ENCODE peak calls at places on chromosomes 3 and 15, in five cellular contexts. Y, H, O, W and K are unnamed samples.

GRCh38 chr3:106826861-106827311 is 550.4 kb upstream of the CCDC54 start:
- DNase-seq in Y (peak; percentile 61), H (peak; percentile 78), O (no peak), W (no peak), K (no peak)

GRCh38 chr3:13069495-13069894 is 3.7 kb downstream of the IQSEC1 start:
- DNase-seq in Y (no peak), H (no peak), O (no peak), W (no peak), K (peak; percentile 75)

GRCh38 chr3:131315162-131315561 is 66.4 kb upstream of the NUDT16 start:
- DNase-seq in Y (no peak), H (no peak), O (no peak), W (no peak), K (no peak)

GRCh38 chr3:177824190-177824786 is 627.0 kb upstream of the TBL1XR1 start:
- DNase-seq in Y (peak; percentile 74), H (peak; percentile 85), O (peak; percentile 77), W (no peak), K (no peak)

GRCh38 chr3:184788751-184789150 is 23.2 kb upstream of the VPS8 start:
- DNase-seq in Y (peak; percentile 64), H (peak; percentile 42), O (peak; percentile 10), W (no peak), K (no peak)

GRCh38 chr3:142027713-142028112 is 121.6 kb downstream of the TFDP2 start:
- DNase-seq in Y (peak; percentile 58), H (peak; percentile 58), O (no peak), W (no peak), K (no peak)

GRCh38 chr3:62592408-62592807 is 219.1 kb upstream of the FEZF2 start:
- DNase-seq in Y (no peak), H (no peak), O (no peak), W (no peak), K (no peak)

GRCh38 chr3:48194446-48195071 is 6.3 kb upstream of the CDC25A start:
- DNase-seq in Y (peak; percentile 67), H (peak; percentile 29), O (no peak), W (peak; percentile 32), K (peak; percentile 46)

GRCh38 chr3:56855856-56856538 is 54.2 kb upstream of the ARHGEF3 start:
- DNase-seq in Y (peak; percentile 18), H (peak; percentile 46), O (no peak), W (no peak), K (peak; percentile 35)

GRCh38 chr15:37289109-37289765 is 188.9 kb upstream of the MEIS2 start:
- DNase-seq in Y (peak; percentile 41), H (no peak), O (no peak), W (no peak), K (no peak)

GRCh38 chr15:67821784-67822451 is 3.4 kb upstream of the SKOR1 start:
- DNase-seq in Y (no peak), H (no peak), O (no peak), W (no peak), K (no peak)